ENCODE peak calls at places on chromosomes 5 and 9, in seven cellular contexts. N is brain microvascular endothelial cell; D is CD8-positive, alpha-beta T cell; Z is GM12865; L is GM23338; R is aorta; Y is thyroid gland. T is an unnamed sample.

GRCh38 chr9:125992557-125992956 is 245.4 kb downstream of the PBX3 start:
- DNase-seq in R (peak; percentile 31), N (no peak), Y (no peak), D (no peak), Z (no peak), L (no peak), T (no peak)

GRCh38 chr5:9347541-9348295 is 198.2 kb downstream of the SEMA5A start:
- DNase-seq in Y (no peak), Z (no peak), R (no peak), N (no peak), D (no peak), L (no peak), T (no peak)

GRCh38 chr9:88691811-88692210 is 156.8 kb downstream of the NXNL2 start:
- DNase-seq in Y (no peak), L (no peak), R (no peak), N (peak; percentile 61), D (no peak), Z (peak; percentile 7), T (no peak)

GRCh38 chr5:756865-757345 is 27.6 kb downstream of the ZDHHC11B start:
- DNase-seq in Y (no peak), Z (no peak), R (peak; percentile 86), L (no peak), N (no peak), D (no peak), T (no peak)

GRCh38 chr5:139358064-139358463 is 16.4 kb downstream of the PAIP2 start:
- DNase-seq in R (no peak), Y (no peak), D (no peak), L (no peak), N (no peak), Z (no peak), T (no peak)

GRCh38 chr5:133868946-133869674 is 99.3 kb downstream of the C5orf15 start:
- DNase-seq in Y (peak; percentile 79), L (peak; percentile 82), D (peak; percentile 64), N (peak; percentile 74), Z (peak; percentile 84), R (peak; percentile 92), T (peak; percentile 25)

GRCh38 chr5:33195431-33196128 is 245.2 kb upstream of the TARS1 start:
- DNase-seq in L (no peak), Y (no peak), R (no peak), N (peak; percentile 25), Z (no peak), D (no peak), T (peak; percentile 32)

GRCh38 chr9:129333961-129334743 is 156.1 kb upstream of the IER5L start:
- DNase-seq in Y (peak; percentile 98), R (peak; percentile 96), D (no peak), N (peak; percentile 90), L (peak; percentile 97), Z (no peak), T (peak; percentile 91)

GRCh38 chr9:127776919-127777280 is 1.6 kb downstream of the SH2D3C start:
- DNase-seq in R (no peak), Z (peak; percentile 57), L (no peak), Y (no peak), N (no peak), D (no peak), T (no peak)

GRCh38 chr9:96209407-96210031 is 92.5 kb downstream of the HSD17B3 start:
- DNase-seq in Z (no peak), Y (no peak), R (no peak), D (no peak), L (no peak), N (peak; percentile 15), T (peak; percentile 67)

GRCh38 chr5:155905359-155905758 is 421.6 kb upstream of the SGCD start:
- DNase-seq in L (no peak), D (no peak), Y (no peak), N (no peak), R (no peak), Z (no peak), T (no peak)

GRCh38 chr9:33374190-33374589 is 28.2 kb downstream of the AQP7 start:
- DNase-seq in Y (no peak), Z (no peak), D (no peak), L (no peak), R (no peak), N (no peak), T (no peak)

GRCh38 chr5:149126898-149127297 is 14.4 kb upstream of the ABLIM3 start:
- DNase-seq in D (no peak), Z (no peak), N (no peak), R (no peak), L (no peak), Y (no peak), T (no peak)

GRCh38 chr5:41762426-41762825 is 107.8 kb downstream of the OXCT1 start:
- DNase-seq in Y (no peak), Z (no peak), D (no peak), N (no peak), R (no peak), L (no peak), T (no peak)

GRCh38 chr5:160187091-160187490 is 42.2 kb upstream of the FABP6 start:
- DNase-seq in Z (no peak), D (no peak), R (no peak), N (no peak), L (peak; percentile 44), Y (no peak), T (no peak)

GRCh38 chr9:78938821-78939220 is 632.9 kb upstream of the TLE4 start:
- DNase-seq in R (no peak), Z (peak; percentile 1), Y (no peak), L (no peak), D (no peak), N (no peak), T (no peak)

GRCh38 chr5:75601996-75602395 is 9.3 kb upstream of the ANKDD1B start:
- DNase-seq in Z (no peak), L (no peak), D (no peak), Y (no peak), R (no peak), N (peak; percentile 82), T (no peak)

GRCh38 chr5:150612905-150613670 is 27.4 kb upstream of the SYNPO start:
- DNase-seq in L (no peak), D (no peak), N (no peak), Y (peak; percentile 55), Z (no peak), R (no peak), T (no peak)

DNA sequence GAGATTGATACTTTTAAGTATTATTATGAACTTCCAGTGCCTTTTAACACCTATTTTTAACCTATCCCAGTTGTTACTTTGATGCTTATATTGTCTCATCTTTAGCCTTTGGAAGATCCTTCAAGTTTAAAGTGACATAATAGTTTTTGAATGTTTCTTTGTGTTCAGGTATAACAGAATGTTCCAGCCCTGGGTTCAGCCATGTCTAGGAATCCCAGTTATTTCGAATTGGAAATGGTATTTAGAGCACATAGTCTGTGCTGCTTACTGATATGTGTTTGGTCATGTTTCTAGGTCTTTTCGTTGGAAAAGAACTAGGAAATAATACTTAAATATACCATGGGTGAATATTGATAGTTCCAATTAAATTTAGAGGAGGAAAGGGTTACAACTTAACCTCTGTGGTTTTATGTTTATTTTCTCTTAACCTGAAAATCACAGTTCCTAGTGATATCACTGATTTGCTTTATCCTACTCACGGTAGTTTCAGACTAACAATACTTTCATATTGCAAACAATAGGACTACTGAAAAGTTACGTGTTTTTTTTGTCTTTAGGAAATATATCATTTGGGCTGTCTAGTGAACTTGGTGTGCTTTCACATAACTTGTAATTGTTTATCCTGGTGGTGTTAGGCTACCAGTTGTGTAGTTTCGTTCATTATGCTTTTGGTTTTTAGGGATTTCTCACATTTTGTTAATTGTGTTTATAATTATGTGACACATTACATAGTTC is 37.8 kb downstream of the UHRF2 start:
- DNase-seq in Y (no peak), L (no peak), N (no peak), R (no peak), D (no peak), Z (no peak), T (no peak)
- H3K4me3 ChIP-seq in Y (no peak overlapping the region), L (no peak overlapping the region), N (no peak overlapping the region), R (no peak overlapping the region), D (no peak overlapping the region), Z (no peak overlapping the region), T (no peak overlapping the region)

DNA sequence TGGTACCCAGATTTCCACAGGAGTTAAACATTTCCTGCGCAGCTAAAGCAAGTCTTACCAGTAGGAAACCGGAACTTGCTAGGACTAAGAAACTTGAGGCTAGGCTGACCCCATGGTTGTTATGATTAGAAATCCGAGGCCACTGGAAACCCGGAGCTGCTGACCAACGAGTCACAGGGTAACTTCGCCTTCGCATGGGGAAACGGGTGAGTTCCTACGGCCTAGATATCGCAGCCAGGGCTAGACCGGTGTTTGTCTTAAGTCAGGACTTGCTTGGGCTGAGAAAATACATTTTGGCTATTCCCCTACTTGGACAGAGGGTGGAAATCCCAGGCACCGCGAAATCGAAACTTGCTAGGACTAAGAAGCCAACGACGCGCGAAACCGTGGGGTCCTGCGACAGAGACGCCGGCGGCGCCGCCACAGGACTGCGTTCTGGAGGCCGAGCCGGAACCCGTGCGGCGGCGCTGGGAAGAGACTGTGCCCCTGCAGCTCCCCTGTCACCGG is 1.6 kb upstream of the ANXA2R start:
- DNase-seq in D (no peak), N (peak; percentile 89), Z (peak; percentile 81), Y (peak; percentile 37), R (peak; percentile 91), L (peak; percentile 57), T (no peak)
- H3K4me3 ChIP-seq in D (peak overlapping the region; percentile 86), N (peak overlapping the region; percentile 77), Z (peak overlapping the region; percentile 66), Y (no peak overlapping the region), R (peak overlapping the region; percentile 56), L (peak overlapping the region; percentile 62), T (peak overlapping the region; percentile 62)

DNA sequence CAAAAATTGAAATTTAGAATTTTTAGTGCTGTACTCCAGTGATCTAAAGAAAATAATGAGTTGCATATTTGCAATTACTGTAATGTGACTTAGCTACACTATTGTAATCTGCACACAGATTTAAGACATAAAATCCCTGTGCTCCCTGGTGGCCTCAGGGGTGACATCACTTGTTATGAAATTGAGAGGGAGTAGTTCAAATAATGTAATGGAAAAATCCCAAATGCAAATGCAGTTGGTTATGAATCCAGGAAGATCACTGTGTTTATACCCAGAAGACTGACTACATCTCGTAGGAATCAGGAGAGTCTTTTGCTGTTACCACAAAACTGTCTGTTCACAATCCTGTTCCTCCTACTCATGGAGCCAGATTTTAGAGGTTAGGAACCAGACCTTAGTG is 178.7 kb upstream of the FBXL17 start:
- DNase-seq in Z (no peak), Y (no peak), D (no peak), R (no peak), N (peak; percentile 38), L (no peak), T (peak; percentile 60)
- H3K4me3 ChIP-seq in Z (no peak overlapping the region), Y (no peak overlapping the region), D (no peak overlapping the region), R (no peak overlapping the region), N (no peak overlapping the region), L (no peak overlapping the region), T (no peak overlapping the region)

DNA sequence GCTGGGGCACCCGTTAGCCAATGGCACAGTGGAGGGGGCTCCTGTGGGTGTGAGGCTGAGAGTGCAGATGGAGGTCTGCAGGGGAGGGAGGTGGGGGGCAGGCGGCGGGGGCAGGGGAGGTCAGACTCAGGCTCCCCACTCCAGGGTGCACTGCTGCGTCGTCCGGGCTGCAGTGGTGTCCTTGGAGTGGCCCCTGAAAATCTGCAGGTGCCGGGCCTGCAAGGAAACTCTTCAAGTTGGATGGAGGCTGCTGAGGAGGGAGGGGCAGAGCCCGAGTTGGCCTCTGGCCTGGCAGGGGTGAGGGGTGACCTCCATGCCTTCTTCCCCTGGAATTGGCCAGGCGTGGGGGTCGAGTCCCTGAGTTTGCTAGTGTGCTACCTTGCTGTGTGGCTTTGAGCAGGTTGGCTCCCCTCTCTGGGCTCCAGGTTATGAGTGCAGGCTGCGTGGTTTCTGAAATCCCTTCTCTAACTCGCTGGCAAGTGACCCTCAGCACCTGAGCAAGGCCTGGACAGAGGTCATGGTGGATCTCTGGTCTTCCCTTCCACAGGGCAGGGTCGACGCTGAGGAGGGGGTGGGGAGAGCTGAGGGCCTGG is 877 bp downstream of the ADAMTSL2 start:
- DNase-seq in N (no peak), D (no peak), R (no peak), L (no peak), Z (no peak), Y (no peak), T (no peak)
- H3K4me3 ChIP-seq in N (no peak overlapping the region), D (no peak overlapping the region), R (no peak overlapping the region), L (peak overlapping the region; percentile 56), Z (no peak overlapping the region), Y (no peak overlapping the region), T (no peak overlapping the region)

GRCh38 chr9:97220894-97221477 is 86.5 kb upstream of the CCDC180 start:
- DNase-seq in D (no peak), L (peak; percentile 56), N (no peak), Y (no peak), Z (no peak), R (no peak), T (no peak)
- H3K4me3 ChIP-seq in D (peak overlapping the region; percentile 59), L (peak overlapping the region; percentile 49), N (peak overlapping the region; percentile 26), Y (no peak overlapping the region), Z (no peak overlapping the region), R (no peak overlapping the region), T (peak overlapping the region; percentile 34)

T was measured in skeletal muscle cell.